ENCODE peak calls at places on chromosomes 3 and 15, in four cellular contexts. E is IMR-90, Q is cardiac muscle cell, P is Peyer's patch. A is an unnamed sample. For H3K4me1, the result is how much of the 10 kb centered on the place peaks cover.

GRCh38 chr3:151330374-151330773 is 1.0 kb upstream of the P2RY13 start:
- DNase-seq in E (no peak), Q (no peak), P (no peak), A (no peak)

GRCh38 chr15:62393196-62393595 is 228.1 kb upstream of the C2CD4B start:
- DNase-seq in E (peak), Q (no peak), P (no peak), A (no peak)

GRCh38 chr3:23810342-23811116 is 4.8 kb downstream of the UBE2E1 start:
- DNase-seq in E (no peak), Q (peak), P (peak), A (no peak)

GRCh38 chr3:150000631-150001030 is 29.9 kb upstream of the PFN2 start:
- DNase-seq in E (peak), Q (no peak), P (no peak), A (no peak)

GRCh38 chr15:69232144-69232543 is 66.6 kb upstream of the PAQR5 start:
- DNase-seq in E (peak), Q (no peak), P (no peak), A (no peak)

GRCh38 chr3:62607287-62608029 is 234.1 kb upstream of the FEZF2 start:
- DNase-seq in E (peak), Q (no peak), P (no peak), A (no peak)

GRCh38 chr15:40058476-40059140 is 19.6 kb upstream of the SRP14 start:
- DNase-seq in E (peak), Q (no peak), P (no peak), A (peak)

GRCh38 chr3:133058831-133059230 is 20.6 kb downstream of the TMEM108 start:
- DNase-seq in E (no peak), Q (no peak), P (no peak), A (no peak)

GRCh38 chr3:170419301-170420087 is 826 bp downstream of the CLDN11 start:
- DNase-seq in E (peak), Q (peak), P (no peak), A (no peak)

GRCh38 chr3:14547693-14548092 is 7.6 kb upstream of the GRIP2 start:
- DNase-seq in E (no peak), Q (no peak), P (no peak), A (no peak)

GRCh38 chr3:150639262-150639661 is 36.1 kb downstream of the SELENOT start:
- DNase-seq in E (peak), Q (no peak), P (no peak), A (no peak)

GRCh38 chr3:154334973-154335420 is 10.7 kb upstream of the DHX36 start:
- DNase-seq in E (peak), Q (peak), P (no peak), A (no peak)

GRCh38 chr15:100633763-100634075 is 31.3 kb downstream of the ASB7 start:
- DNase-seq in E (no peak), Q (no peak), P (no peak), A (no peak)

GRCh38 chr3:187665010-187665409 is 5.2 kb downstream of the SST start:
- DNase-seq in E (no peak), Q (no peak), P (no peak), A (no peak)

GRCh38 chr3:59572106-59572505 is 522.3 kb upstream of the CFAP20DC start:
- DNase-seq in E (peak), Q (no peak), P (no peak), A (no peak)

GRCh38 chr3:257826-258225 is 61.3 kb downstream of the CHL1 start:
- DNase-seq in E (no peak), Q (no peak), P (no peak), A (no peak)

GRCh38 chr15:86608461-86608860 is 528.8 kb downstream of the AGBL1 start:
- DNase-seq in E (no peak), Q (no peak), P (no peak), A (no peak)

GRCh38 chr15:73981761-73982222 is 10.3 kb downstream of the STOML1 start:
- DNase-seq in E (no peak), Q (no peak), P (no peak), A (no peak)

DNA sequence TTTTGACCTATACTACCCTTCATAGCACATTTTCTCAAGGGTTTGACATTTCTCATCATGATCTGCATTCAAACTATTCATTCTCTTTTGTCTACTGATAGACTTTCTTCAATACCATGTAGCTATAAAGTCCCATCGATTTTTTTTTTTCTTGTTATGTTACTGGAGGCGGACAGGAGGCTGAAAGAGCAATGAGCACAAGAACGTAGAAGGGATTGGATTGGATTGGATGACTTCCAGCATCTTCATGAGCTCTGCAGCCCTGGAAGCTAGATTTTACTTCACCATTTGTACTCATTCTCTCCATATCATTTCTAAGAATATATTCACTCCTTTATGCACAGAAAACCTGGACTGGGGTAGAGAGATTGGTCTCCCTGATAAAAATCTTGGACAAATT is 43.2 kb downstream of the DUT start:
- DNase-seq in E (peak), Q (no peak), P (no peak), A (no peak)
- H3K4me1 ChIP-seq in E (under half), Q (under half), P (under half), A (under half)

DNA sequence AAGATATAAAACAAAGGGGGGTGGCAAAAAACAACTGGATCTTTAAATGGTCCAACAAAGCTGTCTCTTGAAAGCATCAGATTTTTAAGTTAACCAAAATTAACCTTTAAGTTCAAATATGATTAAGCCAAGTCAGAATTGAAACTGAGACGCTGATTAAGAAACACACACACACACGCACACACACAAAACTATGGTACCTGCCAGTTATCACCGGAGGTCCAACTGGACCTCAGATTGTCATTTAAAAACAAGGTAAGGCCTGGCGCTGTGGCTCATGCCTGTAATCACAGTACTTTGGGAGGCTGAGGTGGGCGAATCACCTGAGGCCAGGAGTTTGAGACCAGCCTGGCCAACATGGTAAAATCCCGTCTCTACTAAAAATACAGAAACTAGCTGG is 10.4 kb downstream of the ARF4 start:
- DNase-seq in E (no peak), Q (no peak), P (no peak), A (no peak)
- H3K4me3 ChIP-seq in E (no peak), Q (no peak), P (no peak), A (no peak)

GRCh38 chr15:67824900-67825879 is at the start of gene SKOR1:
- DNase-seq in E (peak), Q (peak), P (no peak), A (no peak)

GRCh38 chr15:67827561-67828378 is 2.5 kb downstream of the SKOR1 start:
- DNase-seq in E (no peak), Q (no peak), P (no peak), A (no peak)

GRCh38 chr15:67824157-67824899 is 981 bp upstream of the SKOR1 start:
- DNase-seq in E (no peak), Q (no peak), P (no peak), A (no peak)

GRCh38 chr15:67826717-67827560 is 1.6 kb downstream of the SKOR1 start:
- DNase-seq in E (no peak), Q (no peak), P (no peak), A (no peak)

DNA sequence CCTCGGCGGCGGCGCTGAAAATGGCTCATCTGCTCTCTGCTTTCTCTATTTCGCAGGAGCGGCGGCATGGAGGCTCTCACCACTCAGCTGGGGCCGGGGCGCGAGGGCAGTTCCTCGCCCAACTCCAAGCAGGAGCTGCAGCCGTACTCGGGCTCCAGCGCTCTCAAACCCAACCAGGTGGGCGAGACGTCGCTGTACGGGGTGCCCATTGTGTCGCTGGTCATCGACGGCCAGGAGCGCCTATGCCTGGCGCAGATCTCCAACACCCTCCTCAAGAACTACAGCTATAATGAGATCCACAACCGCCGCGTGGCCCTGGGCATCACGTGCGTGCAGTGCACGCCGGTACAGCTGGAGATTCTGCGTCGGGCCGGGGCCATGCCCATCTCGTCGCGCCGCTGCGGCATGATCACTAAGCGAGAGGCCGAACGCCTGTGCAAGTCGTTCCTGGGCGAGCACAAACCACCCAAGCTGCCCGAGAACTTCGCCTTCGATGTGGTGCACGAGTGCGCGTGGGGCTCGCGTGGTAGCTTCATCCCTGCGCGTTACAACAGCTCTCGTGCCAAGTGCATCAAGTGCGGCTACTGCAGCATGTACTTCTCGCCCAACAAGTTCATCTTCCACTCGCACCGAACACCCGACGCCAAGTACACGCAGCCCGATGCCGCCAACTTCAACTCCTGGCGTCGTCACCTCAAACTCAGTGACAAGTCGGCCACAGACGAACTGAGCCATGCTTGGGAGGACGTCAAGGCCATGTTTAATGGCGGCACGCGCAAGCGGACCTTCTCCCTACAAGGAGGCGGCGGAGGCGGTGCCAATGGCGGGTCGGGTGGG is 789 bp downstream of the SKOR1 start:
- DNase-seq in E (no peak), Q (no peak), P (no peak), A (no peak)
- H3K4me1 ChIP-seq in E (under half), Q (under half), P (under half), A (half or more)

DNA sequence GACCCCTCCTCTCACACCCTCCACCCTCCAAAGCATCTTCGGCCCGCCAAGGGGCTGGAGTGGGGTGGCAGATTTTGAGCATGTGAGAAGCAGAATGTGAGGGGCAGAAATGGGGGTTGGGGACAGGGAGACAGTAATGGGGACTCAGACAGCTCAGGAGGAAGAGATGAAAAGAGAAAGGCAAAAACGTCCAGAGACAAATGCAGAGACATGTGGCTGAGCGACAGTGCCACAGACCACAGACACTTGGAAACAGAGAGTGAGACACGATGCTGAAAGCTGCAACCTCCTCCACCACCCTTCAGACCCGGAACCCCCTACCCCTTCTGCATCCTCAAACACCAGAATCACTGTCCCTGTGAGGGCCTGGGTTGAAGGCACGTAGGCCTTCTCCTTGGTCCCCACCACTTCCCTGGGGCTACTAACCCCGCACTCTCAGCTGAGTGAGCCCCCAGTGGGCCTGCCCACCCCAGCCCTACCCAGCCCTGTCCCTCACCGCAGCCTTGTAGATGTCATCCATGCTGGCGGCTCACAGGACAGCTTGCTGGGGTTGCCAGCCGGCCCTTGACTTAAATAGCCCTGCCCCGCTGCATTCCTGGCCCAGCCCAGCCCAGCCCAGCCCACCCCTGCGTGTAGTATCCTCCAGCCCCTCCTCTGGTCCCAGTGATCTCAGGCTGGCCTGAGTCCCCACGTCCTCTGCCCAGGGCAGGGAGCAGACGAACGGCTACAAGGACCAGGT is at the start of gene TNNC1:
- DNase-seq in E (no peak), Q (peak), P (no peak), A (no peak)
- H3K4me3 ChIP-seq in E (no peak), Q (peak), P (peak), A (peak)

GRCh38 chr3:183984337-183984736 is 33.3 kb downstream of the ABCC5 start:
- DNase-seq in E (no peak), Q (no peak), P (no peak), A (no peak)

GRCh38 chr3:183984749-183985729 is 32.6 kb downstream of the ABCC5 start:
- DNase-seq in E (no peak), Q (no peak), P (no peak), A (no peak)

GRCh38 chr3:183987014-183987600 is 30.6 kb downstream of the ABCC5 start:
- DNase-seq in E (no peak), Q (no peak), P (no peak), A (no peak)

GRCh38 chr3:183980408-183980807 is 37.3 kb downstream of the ABCC5 start:
- DNase-seq in E (no peak), Q (no peak), P (no peak), A (no peak)

GRCh38 chr3:183981990-183982658 is 35.6 kb downstream of the ABCC5 start:
- DNase-seq in E (no peak), Q (no peak), P (no peak), A (no peak)
- H3K4me1 ChIP-seq in E (under half), Q (under half), P (under half), A (under half)